ENCODE peak calls at places on chromosomes 16 and 17, in four cellular contexts. U is thoracic aorta, P is neural progenitor cell, E is BJ. C is an unnamed sample.

GRCh38 chr16:2749476-2749875 is 3.0 kb upstream of the SRRM2 start:
- DNase-seq in U (no peak), P (no peak), E (no peak), C (no peak)

GRCh38 chr16:30394603-30395154 is 541 bp upstream of the ZNF48 start:
- DNase-seq in U (no peak), P (peak), E (no peak), C (no peak)

GRCh38 chr16:2372684-2373083 is 32.2 kb upstream of the ABCA3 start:
- DNase-seq in U (no peak), P (no peak), E (no peak), C (no peak)

GRCh38 chr16:15907863-15908478 is 19.6 kb upstream of the CEP20 start:
- DNase-seq in U (no peak), P (peak), E (no peak), C (no peak)

GRCh38 chr17:66235377-66235994 is 6.3 kb upstream of the APOH start:
- DNase-seq in U (no peak), P (no peak), E (no peak), C (no peak)

GRCh38 chr17:78307887-78308633 is 51.8 kb downstream of the SOCS3 start:
- DNase-seq in U (no peak), P (no peak), E (no peak), C (no peak)

GRCh38 chr17:76948726-76949342 is 80.6 kb downstream of the MGAT5B start:
- DNase-seq in U (no peak), P (no peak), E (no peak), C (no peak)

GRCh38 chr17:55320594-55321506 is 56.1 kb downstream of the HLF start:
- DNase-seq in U (peak), P (no peak), E (no peak), C (no peak)

GRCh38 chr16:58499615-58500328 is at the start of gene NDRG4:
- DNase-seq in U (no peak), P (peak), E (peak), C (no peak)

GRCh38 chr16:2969545-2970521 is 685 bp downstream of the PAQR4 start:
- DNase-seq in U (no peak), P (peak), E (no peak), C (no peak)

GRCh38 chr17:29251969-29252866 is 5.6 kb downstream of the CRYBA1 start:
- DNase-seq in U (no peak), P (peak), E (no peak), C (no peak)

GRCh38 chr17:9811086-9811485 is 10.8 kb downstream of the GSG1L2 start:
- DNase-seq in U (no peak), P (no peak), E (no peak), C (no peak)

GRCh38 chr16:1989826-1990335 is at the start of gene SYNGR3:
- DNase-seq in U (no peak), P (peak), E (no peak), C (no peak)

GRCh38 chr17:63446981-63447687 is 1.0 kb upstream of the CYB561 start:
- DNase-seq in U (no peak), P (peak), E (no peak), C (no peak)

GRCh38 chr17:28528329-28529011 is 22.3 kb downstream of the FOXN1 start:
- DNase-seq in U (no peak), P (peak), E (no peak), C (no peak)

GRCh38 chr16:12214509-12214908 is 238.0 kb downstream of the SNX29 start:
- DNase-seq in U (no peak), P (peak), E (no peak), C (no peak)

GRCh38 chr16:52912565-52913173 is 140.0 kb downstream of the CHD9NB start:
- DNase-seq in U (no peak), P (peak), E (no peak), C (peak)

GRCh38 chr17:74522381-74523090 is 8.7 kb downstream of the CD300LB start:
- DNase-seq in U (no peak), P (no peak), E (no peak), C (no peak)

GRCh38 chr17:57107498-57108101 is 22.6 kb downstream of the AKAP1 start:
- DNase-seq in U (no peak), P (peak), E (no peak), C (peak)

GRCh38 chr16:75198135-75198600 is 8.8 kb downstream of the CTRB2 start:
- DNase-seq in U (no peak), P (no peak), E (peak), C (no peak)

GRCh38 chr17:47802341-47803022 is 19.1 kb downstream of the OSBPL7 start:
- DNase-seq in U (no peak), P (peak), E (no peak), C (no peak)

GRCh38 chr17:67400193-67400592 is 23.1 kb downstream of the PITPNC1 start:
- DNase-seq in U (no peak), P (no peak), E (no peak), C (no peak)

GRCh38 chr17:51435641-51436091 is 175.3 kb downstream of the UTP18 start:
- DNase-seq in U (no peak), P (peak), E (no peak), C (no peak)

GRCh38 chr17:57527437-57528083 is 217.5 kb downstream of the CCDC182 start:
- DNase-seq in U (no peak), P (peak), E (no peak), C (no peak)

GRCh38 chr17:78342438-78343098 is 17.3 kb downstream of the SOCS3 start:
- DNase-seq in U (peak), P (no peak), E (peak), C (no peak)

GRCh38 chr16:165218-165538 is 600 bp upstream of the HBM start:
- DNase-seq in U (no peak), P (peak), E (no peak), C (no peak)

GRCh38 chr17:68491381-68491849 is 20.8 kb upstream of the PRKAR1A start:
- DNase-seq in U (no peak), P (no peak), E (no peak), C (no peak)

GRCh38 chr17:82497483-82498405 is 21.8 kb upstream of the FOXK2 start:
- DNase-seq in U (no peak), P (peak), E (no peak), C (no peak)

GRCh38 chr16:73280366-73280765 is 232.4 kb upstream of the ZFHX3 start:
- DNase-seq in U (no peak), P (no peak), E (no peak), C (no peak)

GRCh38 chr16:81798311-81799137 is 19.4 kb downstream of the PLCG2 start:
- DNase-seq in U (no peak), P (no peak), E (no peak), C (no peak)

GRCh38 chr17:82802141-82802540 is 37.7 kb downstream of the ZNF750 start:
- DNase-seq in U (no peak), P (no peak), E (no peak), C (no peak)

GRCh38 chr16:23141959-23142740 is 7.1 kb downstream of the USP31 start:
- DNase-seq in U (no peak), P (no peak), E (no peak), C (no peak)

GRCh38 chr17:57675988-57676387 is 69.1 kb downstream of the CCDC182 start:
- DNase-seq in U (no peak), P (no peak), E (no peak), C (no peak)

GRCh38 chr17:66904760-66905637 is 59.5 kb upstream of the CACNG4 start:
- DNase-seq in U (no peak), P (no peak), E (no peak), C (peak)

GRCh38 chr16:14486520-14487303 is 143.3 kb downstream of the PARN start:
- DNase-seq in U (peak), P (peak), E (peak), C (peak)

GRCh38 chr16:68216240-68216639 is 19.7 kb downstream of the ESRP2 start:
- DNase-seq in U (no peak), P (no peak), E (no peak), C (no peak)

GRCh38 chr16:13638218-13638617 is 281.7 kb upstream of the ERCC4 start:
- DNase-seq in U (no peak), P (no peak), E (no peak), C (no peak)

GRCh38 chr16:88956546-88957455 is 20.2 kb downstream of the CBFA2T3 start:
- DNase-seq in U (no peak), P (no peak), E (no peak), C (no peak)
- H3K4me3 ChIP-seq in U (no peak), P (no peak), E (no peak), C (no peak)

GRCh38 chr17:14882131-14882530 is 383.0 kb downstream of the PMP22 start:
- DNase-seq in U (no peak), P (no peak), E (peak), C (no peak)

DNA sequence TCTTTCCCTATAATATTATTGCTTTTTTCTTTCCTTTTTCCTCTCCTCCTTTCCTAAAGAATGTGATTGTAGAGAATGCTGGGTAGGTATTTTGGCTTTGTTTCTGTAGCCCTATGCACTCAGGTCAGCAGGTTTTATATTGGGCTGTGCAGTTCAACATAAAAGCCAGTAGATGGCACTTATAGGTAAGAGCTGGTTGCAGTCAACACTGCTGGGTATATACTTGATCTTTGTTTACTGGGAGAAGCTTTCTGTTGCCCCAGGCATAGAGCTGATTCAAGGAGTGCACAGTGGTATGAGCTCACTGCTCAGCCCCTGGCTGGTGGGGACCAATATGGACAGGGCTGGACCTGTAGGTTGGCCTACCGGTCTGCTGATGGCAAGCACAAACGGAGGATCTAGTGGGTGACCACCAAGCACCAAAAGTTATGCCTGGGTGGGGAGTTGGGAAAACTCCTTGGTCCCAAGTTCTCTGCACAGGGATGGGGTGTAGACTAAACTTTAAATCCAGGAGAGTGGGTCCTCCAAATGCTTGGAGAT is 378.9 kb downstream of the PMP22 start:
- DNase-seq in U (no peak), P (peak), E (no peak), C (no peak)
- TF ChIP-seq CTCF in U (no peak), P (peak), E (peak), C (peak)

GRCh38 chr17:44981221-44981968 is 13.3 kb upstream of the C1QL1 start:
- DNase-seq in U (no peak), P (no peak), E (peak), C (peak)
- H3K4me3 ChIP-seq in U (no peak), P (no peak), E (no peak), C (peak)

DNA sequence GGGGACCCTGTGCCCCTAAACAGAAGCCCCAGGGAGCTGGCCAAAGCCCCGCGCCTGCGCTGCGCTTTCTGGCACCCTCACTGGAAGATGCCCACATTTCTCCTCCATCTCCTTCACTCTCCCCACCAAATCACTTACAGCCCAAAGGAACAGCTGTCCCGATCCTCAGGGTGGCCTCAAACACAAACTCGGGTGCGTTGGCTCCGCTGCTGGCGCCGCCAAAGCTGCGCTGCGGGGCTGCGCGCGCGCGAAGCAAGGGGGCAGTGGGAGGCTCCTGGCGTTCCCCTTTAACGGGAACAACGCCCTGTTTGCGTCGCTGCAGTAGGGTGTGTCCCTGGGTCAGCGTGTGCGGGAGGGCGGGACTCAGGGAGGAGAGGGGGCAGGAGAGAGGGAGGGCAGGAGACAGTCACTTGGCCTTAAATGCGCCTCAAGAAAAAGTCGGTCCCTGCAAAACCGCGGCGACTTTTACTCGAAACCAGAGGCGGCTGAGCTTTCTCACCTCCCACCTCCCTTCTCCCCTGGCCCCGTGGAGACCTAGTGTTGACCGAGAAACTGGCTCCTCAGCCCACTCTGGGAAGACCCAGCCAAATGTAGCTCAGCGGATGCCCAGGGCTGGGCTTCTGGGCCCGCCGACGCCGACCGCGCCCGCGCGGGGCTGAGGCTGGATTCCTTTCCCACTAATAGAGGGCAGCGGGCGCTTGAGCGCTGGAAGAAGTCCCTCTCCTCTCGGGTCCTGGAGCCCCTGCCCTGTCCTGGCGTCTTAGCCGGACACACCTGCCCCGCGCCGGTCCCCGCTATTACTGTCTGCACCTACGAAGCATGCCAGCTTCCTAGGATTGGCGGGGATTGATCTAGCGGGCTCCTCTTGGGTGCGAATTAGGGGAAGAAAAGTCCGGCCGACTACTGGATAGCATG is 2.6 kb downstream of the PMP22 start:
- DNase-seq in U (peak), P (peak), E (peak), C (no peak)
- TF ChIP-seq CTCF in U (no peak), P (no peak), E (peak), C (no peak)

DNA sequence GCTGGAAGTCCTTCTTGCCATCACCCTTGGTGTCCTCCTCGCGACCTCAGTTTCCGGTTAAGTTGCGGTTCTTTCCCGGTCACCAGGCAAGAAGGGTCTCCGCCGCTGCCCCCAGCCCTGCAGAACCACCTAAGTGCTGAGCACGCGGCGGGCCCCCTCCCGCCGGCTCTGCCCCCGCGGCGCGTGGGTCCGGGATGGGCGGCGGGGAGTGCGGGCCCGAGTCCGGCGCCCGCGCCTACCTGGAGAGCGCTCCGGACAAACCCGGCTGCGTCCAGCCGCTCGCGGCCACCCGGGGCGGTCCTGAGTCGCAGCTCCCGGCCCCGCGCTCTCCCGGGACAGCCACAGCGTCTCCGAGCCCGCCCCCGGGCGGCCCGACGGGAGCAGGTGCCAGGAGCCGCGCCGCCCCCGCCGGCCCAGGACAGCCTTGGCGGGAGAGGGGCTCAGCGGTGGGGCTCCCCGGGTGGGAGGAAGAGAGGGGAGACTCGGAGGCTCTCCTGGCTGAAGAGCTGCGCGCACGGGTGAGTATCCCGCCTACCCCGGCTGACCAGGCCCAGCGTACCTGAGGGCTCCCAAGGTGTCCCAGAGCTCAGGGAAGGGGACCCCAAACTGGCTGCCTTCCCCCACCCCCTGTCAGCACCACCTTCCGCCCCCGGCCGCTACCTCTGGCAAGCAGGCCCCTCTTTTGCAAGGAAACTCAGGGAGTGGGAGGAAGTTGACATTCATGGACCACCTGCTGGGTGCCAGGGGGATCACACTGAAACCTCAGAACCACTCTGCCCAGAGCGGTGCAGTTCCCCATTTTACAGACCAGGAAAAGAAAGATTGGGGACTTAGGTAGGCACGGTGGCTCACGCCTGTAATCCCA is 22.2 kb upstream of the C17orf113 start:
- DNase-seq in U (no peak), P (peak), E (no peak), C (no peak)
- H3K4me3 ChIP-seq in U (peak), P (peak), E (peak), C (peak)